ENCODE peak calls at places on chromosomes 12 and 14, in six cellular contexts. One of them, this sample, is unnamed.

GRCh38 chr12:97097734-97098133 is 190.7 kb downstream of the NEDD1 start:
- DNase-seq in K562: no peak
- DNase-seq in endothelial cell of umbilical vein: no peak
- DNase-seq in GM12878: no peak
- DNase-seq in HepG2: no peak
- DNase-seq in A549: no peak
- DNase-seq in this sample: no peak

GRCh38 chr12:25054783-25055144 is 105.9 kb upstream of the BCAT1 start:
- DNase-seq in endothelial cell of umbilical vein: no peak
- DNase-seq in A549: no peak
- DNase-seq in K562: no peak
- DNase-seq in GM12878: no peak
- DNase-seq in HepG2: no peak
- DNase-seq in this sample: peak; percentile 50

GRCh38 chr12:125272252-125272980 is 207.2 kb downstream of the AACS start:
- DNase-seq in K562: no peak
- DNase-seq in endothelial cell of umbilical vein: no peak
- DNase-seq in HepG2: no peak
- DNase-seq in A549: no peak
- DNase-seq in GM12878: no peak
- DNase-seq in this sample: no peak

GRCh38 chr14:21268612-21269251 is 510 bp downstream of the HNRNPC start:
- DNase-seq in HepG2: peak; percentile 77
- DNase-seq in GM12878: no peak
- DNase-seq in K562: peak; percentile 42
- DNase-seq in A549: no peak
- DNase-seq in endothelial cell of umbilical vein: peak; percentile 53
- DNase-seq in this sample: peak; percentile 76

GRCh38 chr12:127640181-127640886 is 626.6 kb upstream of the TMEM132C start:
- DNase-seq in K562: no peak
- DNase-seq in endothelial cell of umbilical vein: no peak
- DNase-seq in A549: no peak
- DNase-seq in GM12878: no peak
- DNase-seq in HepG2: no peak
- DNase-seq in this sample: peak; percentile 8

GRCh38 chr12:75455839-75456238 is 24.7 kb upstream of the GLIPR1 start:
- DNase-seq in GM12878: no peak
- DNase-seq in HepG2: no peak
- DNase-seq in K562: no peak
- DNase-seq in A549: no peak
- DNase-seq in endothelial cell of umbilical vein: no peak
- DNase-seq in this sample: no peak

GRCh38 chr14:104559043-104559768 is 20.4 kb upstream of the C14orf180 start:
- DNase-seq in K562: no peak
- DNase-seq in GM12878: no peak
- DNase-seq in HepG2: no peak
- DNase-seq in A549: no peak
- DNase-seq in endothelial cell of umbilical vein: no peak
- DNase-seq in this sample: no peak

GRCh38 chr12:14567311-14568195 is at the start of gene PLBD1:
- DNase-seq in K562: peak; percentile 51
- DNase-seq in A549: peak; percentile 37
- DNase-seq in GM12878: no peak
- DNase-seq in endothelial cell of umbilical vein: peak; percentile 8
- DNase-seq in HepG2: no peak
- DNase-seq in this sample: no peak

GRCh38 chr14:91123201-91123600 is 9.3 kb downstream of the DGLUCY start:
- DNase-seq in K562: no peak
- DNase-seq in HepG2: no peak
- DNase-seq in GM12878: no peak
- DNase-seq in endothelial cell of umbilical vein: no peak
- DNase-seq in A549: no peak
- DNase-seq in this sample: no peak

GRCh38 chr14:24279301-24280186 is 8.1 kb upstream of the RABGGTA start:
- DNase-seq in HepG2: no peak
- DNase-seq in GM12878: peak; percentile 64
- DNase-seq in A549: no peak
- DNase-seq in endothelial cell of umbilical vein: no peak
- DNase-seq in K562: no peak
- DNase-seq in this sample: peak; percentile 58

GRCh38 chr14:49598182-49598478 is 610 bp upstream of the LRR1 start:
- DNase-seq in GM12878: no peak
- DNase-seq in A549: peak; percentile 23
- DNase-seq in K562: no peak
- DNase-seq in HepG2: no peak
- DNase-seq in endothelial cell of umbilical vein: no peak
- DNase-seq in this sample: peak; percentile 45

GRCh38 chr14:82070753-82071152 is 537.1 kb upstream of the SEL1L start:
- DNase-seq in A549: no peak
- DNase-seq in endothelial cell of umbilical vein: no peak
- DNase-seq in K562: no peak
- DNase-seq in HepG2: no peak
- DNase-seq in GM12878: no peak
- DNase-seq in this sample: no peak

GRCh38 chr12:4270670-4271432 is 2.7 kb upstream of the CCND2 start:
- DNase-seq in K562: no peak
- DNase-seq in endothelial cell of umbilical vein: peak; percentile 15
- DNase-seq in A549: no peak
- DNase-seq in GM12878: no peak
- DNase-seq in HepG2: no peak
- DNase-seq in this sample: peak; percentile 86

DNA sequence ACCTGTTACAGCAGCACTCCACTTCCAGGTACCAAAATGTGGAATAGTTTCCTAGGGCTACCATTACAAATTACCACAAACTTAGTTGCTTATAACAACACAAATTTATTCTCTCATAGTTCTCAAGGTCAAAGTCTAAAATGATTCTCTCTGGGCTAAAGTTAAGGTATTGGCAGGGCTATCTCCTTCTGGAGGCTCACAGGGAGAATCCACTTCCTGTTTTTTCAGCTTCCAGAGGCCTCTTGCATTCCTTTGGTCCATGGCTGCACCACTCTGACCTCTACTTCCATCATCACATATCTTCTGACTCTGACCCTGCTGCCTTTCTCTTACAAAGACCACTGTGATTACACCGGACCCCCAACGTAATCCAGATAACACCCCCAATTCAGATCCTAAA is 2.9 kb upstream of the GARIN6 start:
- DNase-seq in K562: no peak
- DNase-seq in HepG2: no peak
- DNase-seq in A549: no peak
- DNase-seq in GM12878: no peak
- DNase-seq in endothelial cell of umbilical vein: no peak
- DNase-seq in this sample: no peak
- TF ChIP-seq MAX in K562: no peak
- TF ChIP-seq MAX in HepG2: no peak
- TF ChIP-seq MAX in A549: no peak
- TF ChIP-seq MAX in GM12878: no peak
- TF ChIP-seq MAX in endothelial cell of umbilical vein: no peak
- TF ChIP-seq MAX in this sample: no peak

GRCh38 chr14:60092516-60092915 is 793 bp downstream of the PCNX4 start:
- DNase-seq in endothelial cell of umbilical vein: no peak
- DNase-seq in GM12878: no peak
- DNase-seq in A549: peak; percentile 18
- DNase-seq in HepG2: peak; percentile 39
- DNase-seq in K562: peak; percentile 8
- DNase-seq in this sample: peak; percentile 61

GRCh38 chr14:60093606-60094005 is 1.9 kb downstream of the PCNX4 start:
- DNase-seq in A549: no peak
- DNase-seq in GM12878: no peak
- DNase-seq in endothelial cell of umbilical vein: no peak
- DNase-seq in HepG2: no peak
- DNase-seq in K562: no peak
- DNase-seq in this sample: peak; percentile 55

GRCh38 chr14:60095781-60096450 is 4.2 kb downstream of the PCNX4 start:
- DNase-seq in endothelial cell of umbilical vein: no peak
- DNase-seq in HepG2: no peak
- DNase-seq in A549: no peak
- DNase-seq in GM12878: no peak
- DNase-seq in K562: no peak
- DNase-seq in this sample: no peak

GRCh38 chr14:60093088-60093487 is 1.4 kb downstream of the PCNX4 start:
- DNase-seq in GM12878: no peak
- DNase-seq in endothelial cell of umbilical vein: no peak
- DNase-seq in K562: no peak
- DNase-seq in HepG2: no peak
- DNase-seq in A549: no peak
- DNase-seq in this sample: peak; percentile 15

DNA sequence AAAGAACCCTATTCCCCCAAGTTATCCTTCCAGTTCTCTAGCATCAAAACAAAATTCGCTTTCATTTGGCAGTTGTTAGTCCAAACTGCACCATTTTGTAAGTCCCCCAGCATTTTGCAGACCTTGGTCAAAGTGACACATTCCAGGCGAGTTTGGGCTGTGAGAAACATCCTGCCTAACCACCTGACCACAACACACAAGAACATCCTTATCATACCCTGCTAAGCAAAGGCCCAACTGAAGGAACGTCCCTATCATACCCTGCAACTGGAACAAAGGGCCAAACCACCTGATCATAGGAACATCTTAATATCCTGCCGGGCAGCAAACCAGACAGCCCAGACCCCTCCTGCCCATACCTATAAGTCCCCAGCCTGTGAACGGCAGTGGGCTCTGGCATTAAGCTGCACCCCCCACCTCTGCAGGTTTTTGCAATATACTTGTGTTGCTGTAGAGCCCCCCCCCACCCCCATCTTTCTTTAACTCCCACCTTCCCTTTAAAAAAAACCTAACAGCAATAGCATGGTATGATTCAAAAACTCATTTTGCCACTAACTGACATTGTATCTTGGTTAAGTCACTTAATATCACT is 2.7 kb downstream of the PCNX4 start:
- DNase-seq in A549: no peak
- DNase-seq in endothelial cell of umbilical vein: peak; percentile 16
- DNase-seq in GM12878: no peak
- DNase-seq in HepG2: peak; percentile 90
- DNase-seq in K562: peak; percentile 35
- DNase-seq in this sample: peak; percentile 25
- TF ChIP-seq MYC in A549: no peak
- TF ChIP-seq MYC in endothelial cell of umbilical vein: no peak
- TF ChIP-seq MYC in GM12878: no peak
- TF ChIP-seq MYC in HepG2: no peak
- TF ChIP-seq MYC in K562: no peak
- TF ChIP-seq MYC in this sample: no peak

DNA sequence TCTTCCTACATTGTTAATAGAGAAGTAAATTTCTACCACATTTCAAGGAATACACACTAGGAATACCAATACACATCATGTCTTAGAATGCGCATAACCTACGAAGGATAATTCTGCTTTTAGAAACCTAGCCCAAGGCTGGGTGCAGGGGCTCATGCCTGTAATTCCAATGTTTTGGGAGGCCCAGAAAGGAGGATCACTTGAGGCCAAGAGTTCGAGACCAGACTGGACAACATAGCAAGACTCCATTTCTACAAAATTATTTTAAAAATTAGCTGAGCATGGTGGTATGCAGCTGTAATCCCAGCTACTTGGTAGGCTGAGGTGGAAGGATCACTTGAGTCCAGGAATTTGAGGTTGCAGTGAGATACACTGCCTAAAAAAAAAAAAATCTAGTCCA is 206.9 kb downstream of the SOX5 start:
- DNase-seq in A549: no peak
- DNase-seq in GM12878: no peak
- DNase-seq in endothelial cell of umbilical vein: no peak
- DNase-seq in K562: no peak
- DNase-seq in HepG2: no peak
- DNase-seq in this sample: no peak
- TF ChIP-seq MAX in A549: no peak
- TF ChIP-seq MAX in GM12878: no peak
- TF ChIP-seq MAX in endothelial cell of umbilical vein: no peak
- TF ChIP-seq MAX in K562: no peak
- TF ChIP-seq MAX in HepG2: no peak
- TF ChIP-seq MAX in this sample: no peak

GRCh38 chr14:58828298-58828697 is 190.5 kb downstream of the DACT1 start:
- DNase-seq in K562: no peak
- DNase-seq in A549: no peak
- DNase-seq in GM12878: no peak
- DNase-seq in HepG2: no peak
- DNase-seq in endothelial cell of umbilical vein: no peak
- DNase-seq in this sample: no peak

GRCh38 chr14:58826845-58827686 is 189.3 kb downstream of the DACT1 start:
- DNase-seq in HepG2: no peak
- DNase-seq in GM12878: no peak
- DNase-seq in endothelial cell of umbilical vein: no peak
- DNase-seq in A549: no peak
- DNase-seq in K562: peak; percentile 8
- DNase-seq in this sample: peak; percentile 19

GRCh38 chr14:58832010-58832409 is 194.2 kb downstream of the DACT1 start:
- DNase-seq in GM12878: no peak
- DNase-seq in HepG2: no peak
- DNase-seq in endothelial cell of umbilical vein: no peak
- DNase-seq in K562: no peak
- DNase-seq in A549: no peak
- DNase-seq in this sample: no peak

GRCh38 chr14:58830121-58830520 is 192.4 kb downstream of the DACT1 start:
- DNase-seq in A549: no peak
- DNase-seq in endothelial cell of umbilical vein: no peak
- DNase-seq in K562: no peak
- DNase-seq in HepG2: no peak
- DNase-seq in GM12878: no peak
- DNase-seq in this sample: no peak

GRCh38 chr14:58829594-58829993 is 191.8 kb downstream of the DACT1 start:
- DNase-seq in GM12878: no peak
- DNase-seq in HepG2: peak; percentile 49
- DNase-seq in A549: no peak
- DNase-seq in K562: no peak
- DNase-seq in endothelial cell of umbilical vein: no peak
- DNase-seq in this sample: no peak
- TF ChIP-seq MYC in GM12878: no peak
- TF ChIP-seq MYC in HepG2: no peak
- TF ChIP-seq MYC in A549: no peak
- TF ChIP-seq MYC in K562: no peak
- TF ChIP-seq MYC in endothelial cell of umbilical vein: no peak
- TF ChIP-seq MYC in this sample: no peak

GRCh38 chr14:96126783-96127271 is 77.8 kb upstream of the BDKRB2 start:
- DNase-seq in HepG2: no peak
- DNase-seq in A549: no peak
- DNase-seq in endothelial cell of umbilical vein: no peak
- DNase-seq in GM12878: no peak
- DNase-seq in K562: no peak
- DNase-seq in this sample: no peak

GRCh38 chr14:96125536-96125935 is 79.1 kb upstream of the BDKRB2 start:
- DNase-seq in HepG2: no peak
- DNase-seq in K562: no peak
- DNase-seq in endothelial cell of umbilical vein: no peak
- DNase-seq in A549: no peak
- DNase-seq in GM12878: no peak
- DNase-seq in this sample: no peak

GRCh38 chr14:96129128-96129736 is 75.4 kb upstream of the BDKRB2 start:
- DNase-seq in A549: no peak
- DNase-seq in HepG2: no peak
- DNase-seq in K562: no peak
- DNase-seq in GM12878: no peak
- DNase-seq in endothelial cell of umbilical vein: no peak
- DNase-seq in this sample: no peak

GRCh38 chr14:96122496-96122895 is 82.1 kb upstream of the BDKRB2 start:
- DNase-seq in HepG2: no peak
- DNase-seq in endothelial cell of umbilical vein: no peak
- DNase-seq in K562: no peak
- DNase-seq in GM12878: no peak
- DNase-seq in A549: no peak
- DNase-seq in this sample: no peak

GRCh38 chr14:96126339-96126770 is 78.3 kb upstream of the BDKRB2 start:
- DNase-seq in endothelial cell of umbilical vein: peak; percentile 50
- DNase-seq in HepG2: no peak
- DNase-seq in GM12878: peak; percentile 16
- DNase-seq in A549: no peak
- DNase-seq in K562: no peak
- DNase-seq in this sample: no peak
- TF ChIP-seq MAX in endothelial cell of umbilical vein: no peak
- TF ChIP-seq MAX in HepG2: no peak
- TF ChIP-seq MAX in GM12878: no peak
- TF ChIP-seq MAX in A549: no peak
- TF ChIP-seq MAX in K562: no peak
- TF ChIP-seq MAX in this sample: no peak